ENCODE peak calls at places on chromosomes 12 and 14, in seven cellular contexts. N is A549, H is fibroblast of lung, Z is mesenchymal stem cell, M is astrocyte, O is HCT116, Q is IMR-90. L is an unnamed sample.

GRCh38 chr12:6056406-6057211 is 67.9 kb downstream of the VWF start:
- DNase-seq in H (peak), M (no peak), O (peak), Q (no peak), Z (no peak), N (no peak), L (peak)

GRCh38 chr12:113465808-113466769 is 5.6 kb downstream of the LHX5 start:
- DNase-seq in M (no peak), H (no peak), N (no peak), Q (no peak), O (no peak), Z (no peak), L (peak)

GRCh38 chr14:55724736-55725135 is 144.7 kb downstream of the KTN1 start:
- DNase-seq in Q (no peak), O (no peak), N (no peak), M (no peak), H (no peak), Z (no peak), L (no peak)

GRCh38 chr14:64968651-64969050 is 3.5 kb downstream of the RAB15 start:
- DNase-seq in N (no peak), Q (no peak), O (no peak), M (no peak), H (no peak), Z (no peak), L (no peak)

GRCh38 chr12:30417697-30418231 is 277.9 kb downstream of the IPO8 start:
- DNase-seq in Q (peak), Z (peak), M (peak), N (no peak), H (peak), O (peak), L (peak)

GRCh38 chr12:51917746-51918453 is 10.6 kb downstream of the ACVRL1 start:
- DNase-seq in H (no peak), O (no peak), N (no peak), Q (no peak), Z (no peak), M (no peak), L (no peak)

GRCh38 chr12:29026419-29026818 is 122.7 kb upstream of the FAR2 start:
- DNase-seq in M (peak), Z (no peak), N (no peak), Q (no peak), O (no peak), H (no peak), L (no peak)

GRCh38 chr14:32417956-32418552 is 89.0 kb downstream of the AKAP6 start:
- DNase-seq in H (peak), O (no peak), N (no peak), Z (peak), Q (peak), M (peak), L (peak)

GRCh38 chr14:101194356-101195308 is 291.1 kb upstream of the RTL1 start:
- DNase-seq in Z (no peak), O (no peak), H (no peak), M (no peak), Q (no peak), N (no peak), L (no peak)

GRCh38 chr12:92898755-92899154 is 30.3 kb downstream of the EEA1 start:
- DNase-seq in Z (peak), M (peak), O (no peak), Q (peak), N (no peak), H (no peak), L (no peak)

GRCh38 chr12:92905258-92905810 is 23.8 kb downstream of the EEA1 start:
- DNase-seq in Q (no peak), M (no peak), H (no peak), Z (no peak), N (no peak), O (no peak), L (no peak)

GRCh38 chr12:92897844-92898243 is 31.3 kb downstream of the EEA1 start:
- DNase-seq in Z (no peak), H (no peak), M (no peak), O (no peak), N (no peak), Q (no peak), L (no peak)

GRCh38 chr12:92899388-92900001 is 29.6 kb downstream of the EEA1 start:
- DNase-seq in H (peak), M (peak), Q (peak), Z (peak), N (peak), O (peak), L (peak)
- H3K4me3 ChIP-seq in H (peak), M (peak), Q (peak), Z (peak), N (no peak), O (peak), L (peak)

GRCh38 chr12:66683822-66684221 is 4.9 kb upstream of the GRIP1 start:
- DNase-seq in H (no peak), O (no peak), M (no peak), N (no peak), Z (no peak), Q (no peak), L (no peak)

GRCh38 chr12:66678640-66679268 is at the start of gene GRIP1:
- DNase-seq in O (no peak), Q (no peak), H (no peak), N (no peak), M (peak), Z (no peak), L (no peak)

GRCh38 chr12:66684222-66684621 is 5.3 kb upstream of the GRIP1 start:
- DNase-seq in H (no peak), Z (no peak), O (no peak), N (no peak), Q (no peak), M (no peak), L (no peak)

GRCh38 chr12:66679441-66680069 is 679 bp upstream of the GRIP1 start:
- DNase-seq in N (no peak), O (no peak), H (no peak), M (no peak), Z (no peak), Q (no peak), L (no peak)

DNA sequence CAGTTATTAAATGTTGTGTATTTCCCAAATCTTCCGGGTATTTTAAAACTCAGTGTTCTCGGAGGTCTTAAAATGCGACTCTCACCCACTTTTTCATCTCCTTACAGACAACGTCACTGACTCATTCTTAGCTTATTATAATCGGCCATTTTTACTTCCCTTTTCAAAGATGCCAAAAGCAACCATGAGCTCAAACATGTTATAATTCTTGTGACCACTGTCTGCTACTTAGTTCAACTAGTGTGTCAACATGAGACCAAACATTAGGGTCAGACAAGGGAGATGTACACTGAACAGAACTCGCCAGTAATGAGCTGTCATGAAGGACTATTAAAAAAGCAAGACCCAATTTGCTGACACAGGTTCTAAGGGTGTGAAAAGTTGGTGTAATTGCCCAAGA is 4.2 kb upstream of the GRIP1 start:
- DNase-seq in H (no peak), O (no peak), M (no peak), N (no peak), Z (no peak), Q (no peak), L (peak)
- H3K4me2 ChIP-seq in H (no peak), O (no peak), M (no peak), N (no peak), Z (no peak), Q (no peak), L (no peak)

GRCh38 chr12:143964-144649 is 69.8 kb downstream of the SLC6A12 start:
- DNase-seq in M (peak), Z (no peak), H (no peak), Q (no peak), O (no peak), N (no peak), L (no peak)

GRCh38 chr12:135127-135526 is 68.6 kb downstream of the IQSEC3 start:
- DNase-seq in H (no peak), O (no peak), Z (no peak), Q (no peak), N (no peak), M (no peak), L (peak)

GRCh38 chr12:138171-138897 is 71.8 kb downstream of the IQSEC3 start:
- DNase-seq in M (no peak), N (no peak), O (no peak), H (no peak), Q (no peak), Z (no peak), L (no peak)

GRCh38 chr12:138898-139534 is 72.4 kb downstream of the IQSEC3 start:
- DNase-seq in Z (no peak), N (no peak), O (no peak), Q (peak), H (peak), M (peak), L (no peak)

DNA sequence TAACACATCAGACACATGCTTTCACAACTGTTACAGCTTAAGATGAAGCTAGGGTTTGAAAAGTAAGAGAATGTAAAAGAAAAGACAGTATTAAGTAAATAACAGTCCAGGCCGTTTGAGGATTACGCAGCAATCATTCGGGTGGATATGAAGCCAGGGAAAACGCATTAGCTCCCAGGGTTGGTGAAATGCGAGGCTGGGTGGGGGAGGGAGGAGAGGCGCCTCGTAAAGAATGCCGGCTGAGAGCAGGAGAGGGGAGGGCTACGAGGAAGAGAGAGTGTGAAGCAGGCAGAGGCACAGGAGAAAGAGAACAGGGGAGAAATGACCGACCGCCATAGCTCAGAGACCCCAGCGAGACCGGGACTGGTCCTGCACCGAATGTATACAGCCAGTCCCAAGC is 73.0 kb downstream of the IQSEC3 start:
- DNase-seq in H (peak), Z (no peak), N (no peak), O (no peak), M (no peak), Q (peak), L (no peak)
- H3K4me3 ChIP-seq in H (no peak), Z (peak), N (no peak), O (no peak), M (no peak), Q (no peak), L (no peak)

DNA sequence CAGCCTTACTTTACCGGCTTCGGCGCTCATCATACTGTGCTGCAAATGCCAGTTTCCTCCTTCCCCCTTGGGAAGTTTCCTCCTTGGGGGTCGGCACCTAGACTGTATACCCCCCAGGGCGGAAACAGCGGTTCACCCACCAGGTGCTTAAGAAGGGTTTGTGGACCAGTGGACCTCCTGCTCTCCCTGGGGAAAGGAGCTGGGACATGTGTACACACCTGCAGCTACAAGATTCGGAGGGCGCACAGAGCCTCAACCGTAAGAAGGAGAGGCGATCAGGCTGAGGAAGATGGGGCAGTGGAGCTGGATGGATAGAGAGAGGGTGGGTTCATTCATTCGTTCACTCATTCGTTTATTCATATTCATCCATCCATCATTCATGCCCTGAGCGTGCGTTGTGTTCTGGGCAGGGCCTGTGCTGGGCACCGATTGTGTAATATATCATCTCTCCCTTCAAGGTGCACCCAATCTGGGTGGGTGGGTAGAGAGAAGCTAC is 717 bp upstream of the ZNF839 start:
- DNase-seq in O (no peak), Q (no peak), Z (no peak), M (no peak), N (no peak), H (no peak), L (no peak)
- H3K4me2 ChIP-seq in O (peak), Q (peak), Z (peak), M (peak), N (peak), H (peak), L (peak)

GRCh38 chr12:62659457-62660295 is 193.1 kb downstream of the MON2 start:
- DNase-seq in Q (no peak), Z (no peak), H (no peak), O (no peak), N (no peak), M (no peak), L (no peak)
- H3K4me3 ChIP-seq in Q (no peak), Z (no peak), H (no peak), O (no peak), N (no peak), M (no peak), L (no peak)

GRCh38 chr12:50211392-50212070 is 44.4 kb upstream of the CERS5 start:
- DNase-seq in H (no peak), Z (peak), Q (no peak), M (no peak), O (no peak), N (no peak), L (no peak)
- H3K4me2 ChIP-seq in H (no peak), Z (no peak), Q (peak), M (peak), O (peak), N (peak), L (peak)

DNA sequence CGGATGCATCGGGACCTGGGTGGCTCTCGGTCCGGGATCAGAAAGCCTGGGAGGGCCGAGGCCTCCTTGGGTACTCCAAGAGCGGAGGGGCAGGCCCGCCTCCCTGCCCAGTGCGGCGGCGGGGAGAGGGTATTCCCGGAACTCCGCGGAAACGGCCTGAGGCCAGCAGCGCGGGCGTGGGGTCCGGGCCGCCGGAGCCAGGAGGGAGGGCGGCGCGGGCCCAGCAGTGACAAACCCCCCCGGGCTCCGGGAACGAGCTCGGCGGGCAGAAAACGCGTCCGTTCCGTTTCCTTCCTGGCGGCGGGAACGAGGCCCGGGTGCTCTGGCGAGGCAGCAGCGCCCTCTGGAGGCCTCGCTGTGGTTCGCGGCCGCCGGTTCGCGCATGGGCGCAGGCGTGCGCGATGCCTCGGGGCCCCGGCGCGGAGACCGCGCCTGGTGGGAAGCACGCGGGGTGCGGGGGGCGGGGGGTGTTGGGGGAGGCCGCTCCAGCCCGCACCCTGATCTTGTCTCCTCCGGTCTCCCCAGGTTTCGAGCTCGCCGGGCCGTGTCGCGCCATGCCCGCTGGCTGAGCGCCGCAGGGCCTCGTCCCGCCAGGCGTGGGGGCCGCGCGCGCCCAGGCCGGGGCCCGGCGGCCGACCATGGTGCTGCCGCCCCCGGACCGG is 1.9 kb downstream of the TMEM121 start:
- DNase-seq in N (peak), Z (peak), M (peak), Q (peak), O (no peak), H (peak), L (peak)
- H3K4me3 ChIP-seq in N (peak), Z (peak), M (peak), Q (peak), O (peak), H (peak), L (peak)

GRCh38 chr12:92978607-92979006 is 49.5 kb upstream of the EEA1 start:
- DNase-seq in N (no peak), H (no peak), Q (no peak), M (no peak), Z (no peak), O (no peak), L (no peak)

GRCh38 chr12:92971869-92972524 is 42.9 kb upstream of the EEA1 start:
- DNase-seq in N (no peak), Z (peak), O (no peak), H (peak), M (peak), Q (peak), L (peak)

GRCh38 chr12:92977326-92977725 is 48.2 kb upstream of the EEA1 start:
- DNase-seq in Q (no peak), H (no peak), Z (no peak), M (no peak), O (no peak), N (no peak), L (no peak)

GRCh38 chr12:92973614-92974013 is 44.5 kb upstream of the EEA1 start:
- DNase-seq in O (no peak), N (no peak), Q (peak), Z (peak), M (peak), H (peak), L (peak)

DNA sequence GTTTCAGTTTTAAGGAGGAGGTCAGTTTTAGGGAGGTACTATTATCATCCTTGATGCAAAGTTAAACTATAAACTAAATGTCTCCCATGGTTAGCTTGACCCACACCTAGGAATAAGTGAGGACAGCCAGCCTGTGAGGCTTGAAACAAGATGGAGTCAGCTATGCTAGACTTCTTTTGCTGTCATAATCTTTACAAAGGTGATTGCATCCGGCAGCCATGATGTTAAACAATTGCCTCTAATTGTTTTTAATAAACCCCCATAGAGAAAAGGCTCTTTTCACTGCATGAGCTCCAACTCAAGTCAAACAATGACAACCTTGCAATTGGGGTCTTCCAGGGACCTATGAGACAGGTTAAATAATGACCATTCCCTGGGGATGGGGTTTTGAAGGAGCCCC is 45.7 kb upstream of the EEA1 start:
- DNase-seq in H (no peak), Z (no peak), O (no peak), Q (no peak), M (no peak), N (no peak), L (no peak)
- H3K4me2 ChIP-seq in H (no peak), Z (no peak), O (no peak), Q (no peak), M (no peak), N (no peak), L (no peak)

L was measured in osteoblast.